ENCODE peak calls at places on chromosomes 2 and 18, in eight cellular contexts. One of them, this sample, is unnamed.

GRCh38 chr2:113791697-113792590 is 35.5 kb upstream of the SLC35F5 start:
- DNase-seq in activated naive CD8-positive, alpha-beta T cell treated with anti-CD3 and anti-CD28 coated beads, Interleukin-2, amount 10 ng/mL, durations not matched to agents 7 days and 5 days: no peak
- DNase-seq in NCI-H187 treated with DMSO at 0.1 percent for 48 hours: no peak
- DNase-seq in mammary epithelial cell: peak
- DNase-seq in activated naive CD4-positive, alpha-beta T cell: no peak
- DNase-seq in left ventricle myocardium inferior: no peak
- DNase-seq in H54: no peak
- DNase-seq in esophagus squamous epithelium: no peak
- DNase-seq in this sample: no peak

GRCh38 chr18:25047983-25048382 is 304.0 kb downstream of the ZNF521 start:
- DNase-seq in activated naive CD8-positive, alpha-beta T cell treated with anti-CD3 and anti-CD28 coated beads, Interleukin-2, amount 10 ng/mL, durations not matched to agents 7 days and 5 days: no peak
- DNase-seq in NCI-H187 treated with DMSO at 0.1 percent for 48 hours: no peak
- DNase-seq in mammary epithelial cell: no peak
- DNase-seq in activated naive CD4-positive, alpha-beta T cell: no peak
- DNase-seq in left ventricle myocardium inferior: no peak
- DNase-seq in H54: no peak
- DNase-seq in esophagus squamous epithelium: no peak
- DNase-seq in this sample: peak

GRCh38 chr2:189860161-189860560 is 75.9 kb downstream of the PMS1 start:
- DNase-seq in activated naive CD8-positive, alpha-beta T cell treated with anti-CD3 and anti-CD28 coated beads, Interleukin-2, amount 10 ng/mL, durations not matched to agents 7 days and 5 days: no peak
- DNase-seq in NCI-H187 treated with DMSO at 0.1 percent for 48 hours: no peak
- DNase-seq in mammary epithelial cell: no peak
- DNase-seq in activated naive CD4-positive, alpha-beta T cell: no peak
- DNase-seq in left ventricle myocardium inferior: no peak
- DNase-seq in H54: no peak
- DNase-seq in esophagus squamous epithelium: no peak
- DNase-seq in this sample: no peak

GRCh38 chr2:3465844-3466481 is 53.4 kb downstream of the ADI1 start:
- DNase-seq in activated naive CD8-positive, alpha-beta T cell treated with anti-CD3 and anti-CD28 coated beads, Interleukin-2, amount 10 ng/mL, durations not matched to agents 7 days and 5 days: no peak
- DNase-seq in NCI-H187 treated with DMSO at 0.1 percent for 48 hours: no peak
- DNase-seq in mammary epithelial cell: peak
- DNase-seq in activated naive CD4-positive, alpha-beta T cell: no peak
- DNase-seq in left ventricle myocardium inferior: no peak
- DNase-seq in H54: peak
- DNase-seq in esophagus squamous epithelium: no peak
- DNase-seq in this sample: no peak

GRCh38 chr2:174618179-174618578 is 20.6 kb upstream of the WIPF1 start:
- DNase-seq in activated naive CD8-positive, alpha-beta T cell treated with anti-CD3 and anti-CD28 coated beads, Interleukin-2, amount 10 ng/mL, durations not matched to agents 7 days and 5 days: no peak
- DNase-seq in NCI-H187 treated with DMSO at 0.1 percent for 48 hours: no peak
- DNase-seq in mammary epithelial cell: no peak
- DNase-seq in activated naive CD4-positive, alpha-beta T cell: no peak
- DNase-seq in left ventricle myocardium inferior: no peak
- DNase-seq in H54: no peak
- DNase-seq in esophagus squamous epithelium: no peak
- DNase-seq in this sample: no peak

GRCh38 chr2:5501807-5502206 is 190.4 kb upstream of the SOX11 start:
- DNase-seq in activated naive CD8-positive, alpha-beta T cell treated with anti-CD3 and anti-CD28 coated beads, Interleukin-2, amount 10 ng/mL, durations not matched to agents 7 days and 5 days: no peak
- DNase-seq in NCI-H187 treated with DMSO at 0.1 percent for 48 hours: no peak
- DNase-seq in mammary epithelial cell: no peak
- DNase-seq in activated naive CD4-positive, alpha-beta T cell: no peak
- DNase-seq in left ventricle myocardium inferior: no peak
- DNase-seq in H54: no peak
- DNase-seq in esophagus squamous epithelium: no peak
- DNase-seq in this sample: no peak

GRCh38 chr2:210502997-210503621 is 26.6 kb upstream of the LANCL1 start:
- DNase-seq in activated naive CD8-positive, alpha-beta T cell treated with anti-CD3 and anti-CD28 coated beads, Interleukin-2, amount 10 ng/mL, durations not matched to agents 7 days and 5 days: no peak
- DNase-seq in NCI-H187 treated with DMSO at 0.1 percent for 48 hours: no peak
- DNase-seq in mammary epithelial cell: peak
- DNase-seq in activated naive CD4-positive, alpha-beta T cell: no peak
- DNase-seq in left ventricle myocardium inferior: peak
- DNase-seq in H54: peak
- DNase-seq in esophagus squamous epithelium: no peak
- DNase-seq in this sample: peak

GRCh38 chr2:221961561-221961960 is 337.2 kb downstream of the PAX3 start:
- DNase-seq in activated naive CD8-positive, alpha-beta T cell treated with anti-CD3 and anti-CD28 coated beads, Interleukin-2, amount 10 ng/mL, durations not matched to agents 7 days and 5 days: no peak
- DNase-seq in NCI-H187 treated with DMSO at 0.1 percent for 48 hours: no peak
- DNase-seq in mammary epithelial cell: no peak
- DNase-seq in activated naive CD4-positive, alpha-beta T cell: no peak
- DNase-seq in left ventricle myocardium inferior: no peak
- DNase-seq in H54: no peak
- DNase-seq in esophagus squamous epithelium: no peak
- DNase-seq in this sample: no peak

GRCh38 chr2:58896600-58896999 is 655.5 kb upstream of the FANCL start:
- DNase-seq in activated naive CD8-positive, alpha-beta T cell treated with anti-CD3 and anti-CD28 coated beads, Interleukin-2, amount 10 ng/mL, durations not matched to agents 7 days and 5 days: no peak
- DNase-seq in NCI-H187 treated with DMSO at 0.1 percent for 48 hours: no peak
- DNase-seq in mammary epithelial cell: no peak
- DNase-seq in activated naive CD4-positive, alpha-beta T cell: no peak
- DNase-seq in left ventricle myocardium inferior: no peak
- DNase-seq in H54: no peak
- DNase-seq in esophagus squamous epithelium: no peak
- DNase-seq in this sample: no peak

GRCh38 chr2:148814853-148815419 is 60.1 kb upstream of the KIF5C start:
- DNase-seq in activated naive CD8-positive, alpha-beta T cell treated with anti-CD3 and anti-CD28 coated beads, Interleukin-2, amount 10 ng/mL, durations not matched to agents 7 days and 5 days: no peak
- DNase-seq in NCI-H187 treated with DMSO at 0.1 percent for 48 hours: no peak
- DNase-seq in mammary epithelial cell: no peak
- DNase-seq in activated naive CD4-positive, alpha-beta T cell: no peak
- DNase-seq in left ventricle myocardium inferior: no peak
- DNase-seq in H54: no peak
- DNase-seq in esophagus squamous epithelium: no peak
- DNase-seq in this sample: no peak

GRCh38 chr18:11488175-11488574 is 121.2 kb upstream of the SLC35G4 start:
- DNase-seq in activated naive CD8-positive, alpha-beta T cell treated with anti-CD3 and anti-CD28 coated beads, Interleukin-2, amount 10 ng/mL, durations not matched to agents 7 days and 5 days: no peak
- DNase-seq in NCI-H187 treated with DMSO at 0.1 percent for 48 hours: no peak
- DNase-seq in mammary epithelial cell: peak
- DNase-seq in activated naive CD4-positive, alpha-beta T cell: no peak
- DNase-seq in left ventricle myocardium inferior: no peak
- DNase-seq in H54: no peak
- DNase-seq in esophagus squamous epithelium: no peak
- DNase-seq in this sample: no peak

GRCh38 chr2:109258905-109259540 is 130.0 kb downstream of the SH3RF3 start:
- DNase-seq in activated naive CD8-positive, alpha-beta T cell treated with anti-CD3 and anti-CD28 coated beads, Interleukin-2, amount 10 ng/mL, durations not matched to agents 7 days and 5 days: no peak
- DNase-seq in NCI-H187 treated with DMSO at 0.1 percent for 48 hours: no peak
- DNase-seq in mammary epithelial cell: no peak
- DNase-seq in activated naive CD4-positive, alpha-beta T cell: no peak
- DNase-seq in left ventricle myocardium inferior: no peak
- DNase-seq in H54: no peak
- DNase-seq in esophagus squamous epithelium: no peak
- DNase-seq in this sample: no peak

GRCh38 chr18:49206717-49207116 is 253.7 kb downstream of the DYM start:
- DNase-seq in activated naive CD8-positive, alpha-beta T cell treated with anti-CD3 and anti-CD28 coated beads, Interleukin-2, amount 10 ng/mL, durations not matched to agents 7 days and 5 days: no peak
- DNase-seq in NCI-H187 treated with DMSO at 0.1 percent for 48 hours: no peak
- DNase-seq in mammary epithelial cell: peak
- DNase-seq in activated naive CD4-positive, alpha-beta T cell: no peak
- DNase-seq in left ventricle myocardium inferior: no peak
- DNase-seq in H54: no peak
- DNase-seq in esophagus squamous epithelium: no peak
- DNase-seq in this sample: no peak

GRCh38 chr2:30670453-30670852 is 136.8 kb downstream of the CAPN13 start:
- DNase-seq in activated naive CD8-positive, alpha-beta T cell treated with anti-CD3 and anti-CD28 coated beads, Interleukin-2, amount 10 ng/mL, durations not matched to agents 7 days and 5 days: no peak
- DNase-seq in NCI-H187 treated with DMSO at 0.1 percent for 48 hours: no peak
- DNase-seq in mammary epithelial cell: no peak
- DNase-seq in activated naive CD4-positive, alpha-beta T cell: no peak
- DNase-seq in left ventricle myocardium inferior: no peak
- DNase-seq in H54: no peak
- DNase-seq in esophagus squamous epithelium: no peak
- DNase-seq in this sample: no peak

GRCh38 chr2:134657650-134658250 is 61.0 kb downstream of the TMEM163 start:
- DNase-seq in activated naive CD8-positive, alpha-beta T cell treated with anti-CD3 and anti-CD28 coated beads, Interleukin-2, amount 10 ng/mL, durations not matched to agents 7 days and 5 days: no peak
- DNase-seq in NCI-H187 treated with DMSO at 0.1 percent for 48 hours: no peak
- DNase-seq in mammary epithelial cell: no peak
- DNase-seq in activated naive CD4-positive, alpha-beta T cell: no peak
- DNase-seq in left ventricle myocardium inferior: no peak
- DNase-seq in H54: no peak
- DNase-seq in esophagus squamous epithelium: no peak
- DNase-seq in this sample: peak

GRCh38 chr2:176554107-176555048 is 285.1 kb downstream of the MTX2 start:
- DNase-seq in activated naive CD8-positive, alpha-beta T cell treated with anti-CD3 and anti-CD28 coated beads, Interleukin-2, amount 10 ng/mL, durations not matched to agents 7 days and 5 days: peak
- DNase-seq in NCI-H187 treated with DMSO at 0.1 percent for 48 hours: no peak
- DNase-seq in mammary epithelial cell: peak
- DNase-seq in activated naive CD4-positive, alpha-beta T cell: no peak
- DNase-seq in left ventricle myocardium inferior: no peak
- DNase-seq in H54: no peak
- DNase-seq in esophagus squamous epithelium: no peak
- DNase-seq in this sample: peak

GRCh38 chr2:11270891-11271290 is 73.5 kb downstream of the ROCK2 start:
- DNase-seq in activated naive CD8-positive, alpha-beta T cell treated with anti-CD3 and anti-CD28 coated beads, Interleukin-2, amount 10 ng/mL, durations not matched to agents 7 days and 5 days: no peak
- DNase-seq in NCI-H187 treated with DMSO at 0.1 percent for 48 hours: no peak
- DNase-seq in mammary epithelial cell: peak
- DNase-seq in activated naive CD4-positive, alpha-beta T cell: no peak
- DNase-seq in left ventricle myocardium inferior: no peak
- DNase-seq in H54: no peak
- DNase-seq in esophagus squamous epithelium: no peak
- DNase-seq in this sample: no peak

GRCh38 chr18:32889620-32890593 is 117.1 kb upstream of the KLHL14 start:
- DNase-seq in activated naive CD8-positive, alpha-beta T cell treated with anti-CD3 and anti-CD28 coated beads, Interleukin-2, amount 10 ng/mL, durations not matched to agents 7 days and 5 days: no peak
- DNase-seq in NCI-H187 treated with DMSO at 0.1 percent for 48 hours: no peak
- DNase-seq in mammary epithelial cell: no peak
- DNase-seq in activated naive CD4-positive, alpha-beta T cell: no peak
- DNase-seq in left ventricle myocardium inferior: no peak
- DNase-seq in H54: no peak
- DNase-seq in esophagus squamous epithelium: no peak
- DNase-seq in this sample: peak

GRCh38 chr2:147026664-147027278 is 818.1 kb upstream of the ACVR2A start:
- DNase-seq in activated naive CD8-positive, alpha-beta T cell treated with anti-CD3 and anti-CD28 coated beads, Interleukin-2, amount 10 ng/mL, durations not matched to agents 7 days and 5 days: no peak
- DNase-seq in NCI-H187 treated with DMSO at 0.1 percent for 48 hours: no peak
- DNase-seq in mammary epithelial cell: peak
- DNase-seq in activated naive CD4-positive, alpha-beta T cell: no peak
- DNase-seq in left ventricle myocardium inferior: no peak
- DNase-seq in H54: no peak
- DNase-seq in esophagus squamous epithelium: no peak
- DNase-seq in this sample: no peak

GRCh38 chr2:135043345-135043744 is 3.9 kb downstream of the MAP3K19 start:
- DNase-seq in activated naive CD8-positive, alpha-beta T cell treated with anti-CD3 and anti-CD28 coated beads, Interleukin-2, amount 10 ng/mL, durations not matched to agents 7 days and 5 days: no peak
- DNase-seq in NCI-H187 treated with DMSO at 0.1 percent for 48 hours: no peak
- DNase-seq in mammary epithelial cell: no peak
- DNase-seq in activated naive CD4-positive, alpha-beta T cell: no peak
- DNase-seq in left ventricle myocardium inferior: no peak
- DNase-seq in H54: no peak
- DNase-seq in esophagus squamous epithelium: no peak
- DNase-seq in this sample: no peak

GRCh38 chr2:152054593-152054992 is 44.3 kb downstream of the CACNB4 start:
- DNase-seq in activated naive CD8-positive, alpha-beta T cell treated with anti-CD3 and anti-CD28 coated beads, Interleukin-2, amount 10 ng/mL, durations not matched to agents 7 days and 5 days: no peak
- DNase-seq in NCI-H187 treated with DMSO at 0.1 percent for 48 hours: no peak
- DNase-seq in mammary epithelial cell: peak
- DNase-seq in activated naive CD4-positive, alpha-beta T cell: no peak
- DNase-seq in left ventricle myocardium inferior: no peak
- DNase-seq in H54: no peak
- DNase-seq in esophagus squamous epithelium: no peak
- DNase-seq in this sample: no peak

GRCh38 chr2:214808961-214809750 is at the start of gene BARD1:
- DNase-seq in activated naive CD8-positive, alpha-beta T cell treated with anti-CD3 and anti-CD28 coated beads, Interleukin-2, amount 10 ng/mL, durations not matched to agents 7 days and 5 days: peak
- DNase-seq in NCI-H187 treated with DMSO at 0.1 percent for 48 hours: no peak
- DNase-seq in mammary epithelial cell: peak
- DNase-seq in activated naive CD4-positive, alpha-beta T cell: peak
- DNase-seq in left ventricle myocardium inferior: peak
- DNase-seq in H54: peak
- DNase-seq in esophagus squamous epithelium: peak
- DNase-seq in this sample: peak

GRCh38 chr2:20247084-20247483 is 22.2 kb upstream of the SDC1 start:
- DNase-seq in activated naive CD8-positive, alpha-beta T cell treated with anti-CD3 and anti-CD28 coated beads, Interleukin-2, amount 10 ng/mL, durations not matched to agents 7 days and 5 days: no peak
- DNase-seq in NCI-H187 treated with DMSO at 0.1 percent for 48 hours: no peak
- DNase-seq in mammary epithelial cell: no peak
- DNase-seq in activated naive CD4-positive, alpha-beta T cell: no peak
- DNase-seq in left ventricle myocardium inferior: no peak
- DNase-seq in H54: no peak
- DNase-seq in esophagus squamous epithelium: no peak
- DNase-seq in this sample: no peak

GRCh38 chr2:95021015-95021399 is 4.5 kb upstream of the MAL start:
- DNase-seq in activated naive CD8-positive, alpha-beta T cell treated with anti-CD3 and anti-CD28 coated beads, Interleukin-2, amount 10 ng/mL, durations not matched to agents 7 days and 5 days: no peak
- DNase-seq in NCI-H187 treated with DMSO at 0.1 percent for 48 hours: no peak
- DNase-seq in mammary epithelial cell: no peak
- DNase-seq in activated naive CD4-positive, alpha-beta T cell: no peak
- DNase-seq in left ventricle myocardium inferior: no peak
- DNase-seq in H54: no peak
- DNase-seq in esophagus squamous epithelium: no peak
- DNase-seq in this sample: no peak

GRCh38 chr2:216348909-216349308 is 23.4 kb downstream of the MARCHF4 start:
- DNase-seq in activated naive CD8-positive, alpha-beta T cell treated with anti-CD3 and anti-CD28 coated beads, Interleukin-2, amount 10 ng/mL, durations not matched to agents 7 days and 5 days: no peak
- DNase-seq in NCI-H187 treated with DMSO at 0.1 percent for 48 hours: no peak
- DNase-seq in mammary epithelial cell: peak
- DNase-seq in activated naive CD4-positive, alpha-beta T cell: no peak
- DNase-seq in left ventricle myocardium inferior: no peak
- DNase-seq in H54: no peak
- DNase-seq in esophagus squamous epithelium: no peak
- DNase-seq in this sample: no peak

GRCh38 chr18:43113220-43113895 is 2.1 kb downstream of the RIT2 start:
- DNase-seq in activated naive CD8-positive, alpha-beta T cell treated with anti-CD3 and anti-CD28 coated beads, Interleukin-2, amount 10 ng/mL, durations not matched to agents 7 days and 5 days: no peak
- DNase-seq in NCI-H187 treated with DMSO at 0.1 percent for 48 hours: no peak
- DNase-seq in mammary epithelial cell: no peak
- DNase-seq in activated naive CD4-positive, alpha-beta T cell: no peak
- DNase-seq in left ventricle myocardium inferior: no peak
- DNase-seq in H54: no peak
- DNase-seq in esophagus squamous epithelium: no peak
- DNase-seq in this sample: no peak

GRCh38 chr2:62200291-62200841 is 4.5 kb downstream of the B3GNT2 start:
- DNase-seq in activated naive CD8-positive, alpha-beta T cell treated with anti-CD3 and anti-CD28 coated beads, Interleukin-2, amount 10 ng/mL, durations not matched to agents 7 days and 5 days: no peak
- DNase-seq in NCI-H187 treated with DMSO at 0.1 percent for 48 hours: no peak
- DNase-seq in mammary epithelial cell: no peak
- DNase-seq in activated naive CD4-positive, alpha-beta T cell: no peak
- DNase-seq in left ventricle myocardium inferior: no peak
- DNase-seq in H54: no peak
- DNase-seq in esophagus squamous epithelium: no peak
- DNase-seq in this sample: no peak